ENCODE peak calls at places on chromosomes 1 and 21, in four cellular contexts. G is K562, C is GM12878, Q is HepG2. W is an unnamed sample.

GRCh38 chr1:185961664-185962063 is 227.5 kb downstream of the HMCN1 start:
- DNase-seq in G (no peak), Q (no peak), C (no peak), W (no peak)

GRCh38 chr1:88009916-88010315 is 674.2 kb upstream of the PKN2 start:
- DNase-seq in Q (no peak), C (no peak), G (no peak), W (no peak)

GRCh38 chr1:44620072-44620471 is 54.2 kb downstream of the TMEM53 start:
- DNase-seq in C (no peak), G (no peak), Q (no peak), W (no peak)

GRCh38 chr1:94237291-94238226 is at the start of gene ARHGAP29:
- DNase-seq in C (no peak), Q (peak; percentile 74), G (peak; percentile 49), W (peak; percentile 79)

GRCh38 chr1:84907095-84907827 is 14.3 kb upstream of the LPAR3 start:
- DNase-seq in G (no peak), Q (no peak), C (no peak), W (no peak)

GRCh38 chr1:3550511-3551289 is 60.6 kb downstream of the MEGF6 start:
- DNase-seq in Q (no peak), G (no peak), C (no peak), W (no peak)

GRCh38 chr1:243716901-243717300 is 133.1 kb downstream of the AKT3 start:
- DNase-seq in G (no peak), C (no peak), Q (no peak), W (no peak)

GRCh38 chr1:173409613-173410012 is 67.5 kb upstream of the PRDX6 start:
- DNase-seq in C (no peak), Q (no peak), G (no peak), W (no peak)

GRCh38 chr1:223831755-223832636 is 13.8 kb downstream of the TP53BP2 start:
- DNase-seq in C (no peak), G (no peak), Q (no peak), W (peak; percentile 38)

GRCh38 chr1:2194319-2194897 is at the start of gene FAAP20:
- DNase-seq in Q (peak; percentile 24), C (no peak), G (peak; percentile 85), W (peak; percentile 32)

GRCh38 chr1:38235705-38236104 is 189.1 kb upstream of the POU3F1 start:
- DNase-seq in C (no peak), G (no peak), Q (no peak), W (no peak)

GRCh38 chr1:70745199-70745598 is 302.4 kb downstream of the PTGER3 start:
- DNase-seq in C (no peak), G (peak; percentile 29), Q (peak; percentile 14), W (no peak)

GRCh38 chr1:160884091-160884490 is 889 bp downstream of the ITLN1 start:
- DNase-seq in C (no peak), Q (no peak), G (no peak), W (no peak)

DNA sequence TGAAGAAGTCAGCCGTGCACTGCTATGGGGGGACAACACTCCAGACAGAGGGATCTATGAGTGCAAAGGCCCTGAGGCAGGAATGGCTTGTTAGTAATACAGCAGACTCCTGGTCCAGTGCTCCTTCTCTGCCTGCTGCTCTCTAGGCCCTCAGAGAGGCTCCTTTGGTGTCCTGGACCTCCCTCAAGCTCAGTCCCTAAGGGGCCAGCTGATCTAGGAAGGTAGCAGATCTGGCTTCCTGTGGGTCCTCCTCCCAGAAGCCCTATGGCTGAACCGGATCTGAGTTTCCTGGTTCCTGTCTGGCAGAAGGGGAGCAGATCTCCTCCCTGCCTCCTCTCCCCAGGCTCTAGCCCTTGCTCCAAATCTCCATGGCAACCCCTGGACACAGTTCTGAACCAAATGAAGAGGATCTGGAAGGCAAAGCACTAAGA is at the start of gene LDLRAD2:
- DNase-seq in G (no peak), C (no peak), Q (no peak), W (no peak)
- TF ChIP-seq MAX in G (no peak), C (no peak), Q (no peak), W (no peak)

GRCh38 chr21:38229260-38229877 is 27.4 kb upstream of the KCNJ15 start:
- DNase-seq in G (peak; percentile 24), Q (no peak), C (no peak), W (no peak)
- TF ChIP-seq JUNB in G (no peak), Q (no peak), C (no peak), W (no peak)

DNA sequence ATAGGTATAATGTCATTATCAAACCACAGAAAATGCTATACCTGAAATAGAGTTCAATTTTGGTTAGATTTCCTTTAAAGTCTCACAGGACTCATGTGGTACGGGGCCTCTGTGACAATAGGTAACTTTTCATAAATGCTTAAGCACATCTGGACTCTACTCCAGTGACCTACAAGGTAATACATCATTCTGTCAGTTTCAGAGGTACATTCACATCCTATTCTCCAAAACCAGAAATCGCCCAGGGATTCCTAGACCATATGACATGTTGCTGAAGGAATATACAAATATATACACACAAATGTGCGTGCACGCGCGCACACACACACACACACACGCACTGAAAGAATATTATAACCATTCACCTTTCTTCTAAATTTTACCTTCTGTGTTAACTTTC is 311.8 kb downstream of the SMYD3 start:
- DNase-seq in G (no peak), Q (no peak), C (no peak), W (no peak)
- TF ChIP-seq MAX in G (no peak), Q (no peak), C (no peak), W (no peak)

GRCh38 chr1:58786927-58787245 is 3.0 kb upstream of the JUN start:
- DNase-seq in G (no peak), Q (no peak), C (no peak), W (no peak)

GRCh38 chr1:58786184-58786926 is 2.5 kb upstream of the JUN start:
- DNase-seq in Q (no peak), G (no peak), C (no peak), W (no peak)

GRCh38 chr1:58784758-58785423 is 1.0 kb upstream of the JUN start:
- DNase-seq in C (no peak), Q (peak; percentile 66), G (peak; percentile 79), W (peak; percentile 84)

GRCh38 chr1:58783993-58784757 is at the start of gene JUN:
- DNase-seq in G (peak; percentile 99), Q (peak; percentile 98), C (peak; percentile 97), W (peak; percentile 92)

GRCh38 chr1:58785424-58786058 is 1.7 kb upstream of the JUN start:
- DNase-seq in G (no peak), C (peak; percentile 43), Q (peak; percentile 36), W (peak; percentile 24)
- TF ChIP-seq JUNB in G (no peak), C (no peak), Q (no peak), W (no peak)

GRCh38 chr1:11595287-11595686 is 58.9 kb downstream of the FBXO2 start:
- DNase-seq in G (no peak), C (no peak), Q (no peak), W (no peak)
- TF ChIP-seq MAX in G (no peak), C (no peak), Q (no peak), W (no peak)

GRCh38 chr1:53641481-53642214 is 97.3 kb downstream of the GLIS1 start:
- DNase-seq in G (no peak), C (no peak), Q (no peak), W (no peak)
- TF ChIP-seq JUNB in G (no peak), C (no peak), Q (no peak), W (no peak)

GRCh38 chr1:201783067-201783466 is 45.9 kb upstream of the IPO9 start:
- DNase-seq in C (no peak), Q (no peak), G (no peak), W (no peak)

GRCh38 chr1:201781447-201781846 is 47.5 kb upstream of the IPO9 start:
- DNase-seq in C (no peak), G (no peak), Q (no peak), W (no peak)

GRCh38 chr1:201778279-201779023 is 50.5 kb upstream of the IPO9 start:
- DNase-seq in G (no peak), C (no peak), Q (no peak), W (no peak)

GRCh38 chr1:201782353-201782752 is 46.6 kb upstream of the IPO9 start:
- DNase-seq in G (no peak), C (no peak), Q (no peak), W (no peak)

GRCh38 chr1:201779351-201779880 is 49.5 kb upstream of the IPO9 start:
- DNase-seq in G (no peak), Q (no peak), C (no peak), W (no peak)
- TF ChIP-seq MAX in G (no peak), Q (no peak), C (no peak), W (no peak)

W was measured in A549.